ENCODE peak calls at places on chromosomes 13 and 19, in four cellular contexts. J is K562, K is neuronal stem cell, N is fibroblast of lung. T is an unnamed sample.

GRCh38 chr13:21463424-21463823 is 4.3 kb upstream of the ZDHHC20 start:
- DNase-seq in J (no peak), K (no peak), N (no peak), T (no peak)

GRCh38 chr13:100521912-100522490 is 66.6 kb downstream of the GGACT start:
- DNase-seq in N (no peak), K (no peak), J (no peak), T (no peak)

GRCh38 chr13:98889419-98890079 is 88.3 kb downstream of the DOCK9 start:
- DNase-seq in J (no peak), K (no peak), N (no peak), T (no peak)

GRCh38 chr19:11373885-11374448 is 499 bp upstream of the SWSAP1 start:
- DNase-seq in J (no peak), N (no peak), K (no peak), T (no peak)

GRCh38 chr13:48400820-48401219 is 12.1 kb downstream of the LPAR6 start:
- DNase-seq in J (no peak), N (peak; percentile 79), K (no peak), T (no peak)

GRCh38 chr13:33244907-33245287 is 40.7 kb downstream of the STARD13 start:
- DNase-seq in N (no peak), K (no peak), J (no peak), T (no peak)

GRCh38 chr13:64457976-64458375 is 2772.2 kb downstream of the PCDH9 start:
- DNase-seq in J (no peak), N (peak; percentile 50), K (no peak), T (no peak)

GRCh38 chr13:99005609-99006008 is 27.7 kb upstream of the DOCK9 start:
- DNase-seq in K (no peak), N (no peak), J (no peak), T (no peak)

GRCh38 chr19:16566161-16566560 is 6.1 kb downstream of the SLC35E1 start:
- DNase-seq in J (no peak), K (no peak), N (no peak), T (no peak)

GRCh38 chr19:16591803-16592556 is 19.8 kb upstream of the SLC35E1 start:
- DNase-seq in N (peak; percentile 20), K (no peak), J (no peak), T (peak; percentile 54)

GRCh38 chr19:43553656-43554055 is 20.7 kb downstream of the ZNF575 start:
- DNase-seq in K (no peak), J (no peak), N (no peak), T (no peak)

GRCh38 chr19:38036707-38037106 is 129.7 kb downstream of the SIPA1L3 start:
- DNase-seq in J (no peak), N (no peak), K (no peak), T (no peak)

GRCh38 chr19:16978839-16979802 is 47.5 kb downstream of the CPAMD8 start:
- DNase-seq in N (no peak), K (no peak), J (no peak), T (no peak)

GRCh38 chr19:1104452-1105216 is 840 bp downstream of the GPX4 start:
- DNase-seq in J (peak; percentile 81), K (peak; percentile 84), N (peak; percentile 67), T (peak; percentile 87)

GRCh38 chr13:110162053-110162452 is 144.9 kb downstream of the COL4A1 start:
- DNase-seq in J (no peak), K (no peak), N (no peak), T (no peak)

GRCh38 chr13:48507024-48507423 is 25.9 kb downstream of the RCBTB2 start:
- DNase-seq in N (no peak), J (no peak), K (no peak), T (no peak)

GRCh38 chr19:53467138-53467502 is 413 bp upstream of the ZNF813 start:
- DNase-seq in N (no peak), J (peak; percentile 13), K (no peak), T (no peak)

GRCh38 chr13:91647361-91647970 is 249.0 kb downstream of the GPC5 start:
- DNase-seq in J (peak; percentile 85), K (peak; percentile 15), N (peak; percentile 53), T (peak; percentile 83)

GRCh38 chr19:38669532-38669931 is 22.1 kb downstream of the ACTN4 start:
- DNase-seq in N (no peak), J (no peak), K (no peak), T (no peak)

GRCh38 chr19:29812881-29813275 is 1.1 kb downstream of the CCNE1 start:
- DNase-seq in J (no peak), N (no peak), K (no peak), T (no peak)

GRCh38 chr19:27740396-27740795 is 1472.6 kb downstream of the UQCRFS1 start:
- DNase-seq in N (peak; percentile 42), J (no peak), K (no peak), T (no peak)

GRCh38 chr13:40665061-40665753 is 1.2 kb downstream of the FOXO1 start:
- DNase-seq in N (no peak), J (peak; percentile 36), K (peak; percentile 41), T (peak; percentile 47)

GRCh38 chr13:72500851-72501250 is 226.6 kb downstream of the MZT1 start:
- DNase-seq in K (no peak), J (no peak), N (no peak), T (no peak)

DNA sequence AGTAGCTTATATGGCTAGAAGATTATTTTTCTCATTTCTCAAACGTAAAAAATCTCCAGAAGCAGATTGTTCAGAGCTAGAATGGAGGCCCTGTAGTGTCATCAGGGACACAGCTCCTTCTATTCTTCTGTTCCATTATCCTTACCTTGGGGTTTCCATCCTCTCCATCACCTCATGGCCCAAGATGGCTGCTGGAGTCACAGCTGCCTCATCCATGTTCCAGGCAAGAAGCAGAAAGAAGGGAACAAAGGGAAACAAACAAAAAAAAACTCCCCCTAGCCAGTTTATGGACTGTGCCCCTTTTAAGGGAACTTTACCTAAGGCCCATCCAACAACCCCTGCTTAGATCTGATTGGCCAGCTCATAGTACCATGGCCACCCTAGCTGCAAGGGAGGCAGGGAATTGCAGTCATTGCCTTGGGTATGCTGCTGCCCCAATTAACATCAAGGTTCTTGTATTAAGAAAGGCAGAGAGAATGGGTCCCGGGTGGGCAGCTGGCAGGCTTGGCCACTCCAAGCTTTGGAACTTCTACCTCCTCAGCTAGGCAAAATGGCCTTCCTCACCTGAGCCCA is 15.7 kb downstream of the CEACAM16 start:
- DNase-seq in N (no peak), J (no peak), K (no peak), T (no peak)
- H2AFZ ChIP-seq in N (no peak overlapping the region), J (no peak overlapping the region), K (no peak overlapping the region), T (no peak overlapping the region)

DNA sequence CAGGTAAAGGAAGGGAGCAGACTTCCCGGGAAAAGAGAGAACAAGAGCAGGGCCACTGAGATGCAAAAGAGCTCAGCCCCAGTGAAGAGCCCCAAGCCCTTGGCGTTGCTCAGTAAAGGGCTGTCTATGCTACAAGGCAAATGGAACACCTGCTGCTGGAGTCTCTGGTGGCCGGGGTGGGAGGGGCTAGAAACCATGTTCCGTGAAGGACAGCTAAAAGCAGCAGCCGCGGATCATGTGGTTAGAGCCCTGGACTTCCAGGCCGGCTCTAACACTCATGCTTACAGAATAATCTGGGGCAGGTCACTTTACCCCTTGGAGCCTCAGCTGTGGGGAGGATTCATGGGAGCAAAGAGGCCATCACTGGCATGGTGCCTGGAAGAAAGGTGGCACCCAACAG is 17.8 kb downstream of the POU2F2 start:
- DNase-seq in N (no peak), J (no peak), K (no peak), T (peak; percentile 51)
- H2AFZ ChIP-seq in N (no peak overlapping the region), J (no peak overlapping the region), K (peak overlapping the region; percentile 25), T (peak overlapping the region; percentile 83)

DNA sequence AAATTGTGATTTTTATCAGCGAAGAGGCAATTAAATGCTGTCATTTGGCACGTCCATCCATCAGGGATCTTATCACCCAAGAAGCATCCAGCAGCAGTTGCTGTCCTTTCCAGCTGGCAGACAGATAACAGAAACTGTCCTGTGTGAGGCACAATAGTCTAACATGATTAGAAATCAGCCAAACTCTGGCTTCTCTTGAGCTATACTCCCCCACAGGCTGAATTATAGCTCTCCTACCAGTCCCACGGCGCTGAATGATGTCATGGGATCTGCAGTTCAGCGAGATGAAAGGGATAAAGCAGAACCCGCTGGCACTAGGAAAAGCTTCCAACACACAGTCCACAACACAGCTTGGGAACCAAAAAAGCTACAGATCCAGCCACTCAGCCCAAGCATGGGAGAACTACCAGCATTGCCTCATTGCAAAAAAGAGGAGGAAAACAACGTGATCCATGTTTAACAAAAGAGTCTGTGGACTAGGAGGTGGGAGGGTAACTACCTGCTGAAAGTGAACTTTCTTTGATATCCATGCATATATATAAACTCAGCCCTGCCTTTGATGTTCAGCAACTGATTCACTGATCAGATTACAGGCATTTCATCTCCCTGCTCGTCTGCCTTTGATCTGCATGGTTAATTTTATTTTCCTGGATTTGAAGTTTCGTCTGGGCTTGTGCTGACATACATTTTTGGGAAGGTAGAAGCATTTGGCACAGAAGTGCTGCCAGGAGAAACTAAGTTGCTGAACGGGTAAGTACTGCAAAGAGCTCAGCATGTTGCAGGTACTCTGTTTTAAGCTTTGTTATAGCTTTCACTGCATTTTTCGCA is at the start of gene TNFRSF19:
- DNase-seq in K (no peak), J (peak; percentile 4), N (peak; percentile 92), T (peak; percentile 26)
- H2AFZ ChIP-seq in K (peak within 1 kb of the TSS; percentile 83), J (no peak within 1 kb of the TSS), N (peak within 1 kb of the TSS; percentile 35), T (peak within 1 kb of the TSS; percentile 84)

GRCh38 chr13:65964672-65965071 is 1265.5 kb downstream of the PCDH9 start:
- DNase-seq in K (no peak), J (no peak), N (no peak), T (no peak)

GRCh38 chr13:65959305-65959704 is 1270.8 kb downstream of the PCDH9 start:
- DNase-seq in J (no peak), N (peak; percentile 23), K (no peak), T (no peak)
- H2AFZ ChIP-seq in J (no peak overlapping the region), N (no peak overlapping the region), K (no peak overlapping the region), T (no peak overlapping the region)

DNA sequence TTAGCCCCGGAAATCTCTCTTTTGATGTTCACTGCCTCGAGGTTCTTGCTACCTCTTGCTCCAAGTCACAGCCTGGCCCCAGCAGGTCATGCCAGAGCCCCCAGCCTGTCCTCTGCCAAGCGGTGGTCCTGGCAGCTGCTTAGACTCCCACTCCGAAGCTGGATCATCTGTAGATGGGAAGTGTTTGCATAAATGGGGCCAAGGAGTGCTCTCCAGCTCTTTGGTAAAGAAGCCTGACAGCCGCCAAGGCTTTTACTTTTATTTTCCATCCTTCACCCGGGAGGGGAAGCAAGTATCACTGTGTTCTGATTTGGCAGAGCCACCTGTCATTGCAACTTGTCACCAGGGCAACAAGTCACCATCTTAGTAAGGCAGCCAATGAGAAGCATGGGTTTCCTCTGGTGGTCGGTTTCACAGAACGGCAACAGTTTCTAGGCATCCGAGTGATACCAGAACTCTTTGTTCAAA is 10.6 kb upstream of the RETN start:
- DNase-seq in J (no peak), N (no peak), K (no peak), T (peak; percentile 63)
- H2AFZ ChIP-seq in J (no peak overlapping the region), N (no peak overlapping the region), K (peak overlapping the region; percentile 79), T (no peak overlapping the region)

DNA sequence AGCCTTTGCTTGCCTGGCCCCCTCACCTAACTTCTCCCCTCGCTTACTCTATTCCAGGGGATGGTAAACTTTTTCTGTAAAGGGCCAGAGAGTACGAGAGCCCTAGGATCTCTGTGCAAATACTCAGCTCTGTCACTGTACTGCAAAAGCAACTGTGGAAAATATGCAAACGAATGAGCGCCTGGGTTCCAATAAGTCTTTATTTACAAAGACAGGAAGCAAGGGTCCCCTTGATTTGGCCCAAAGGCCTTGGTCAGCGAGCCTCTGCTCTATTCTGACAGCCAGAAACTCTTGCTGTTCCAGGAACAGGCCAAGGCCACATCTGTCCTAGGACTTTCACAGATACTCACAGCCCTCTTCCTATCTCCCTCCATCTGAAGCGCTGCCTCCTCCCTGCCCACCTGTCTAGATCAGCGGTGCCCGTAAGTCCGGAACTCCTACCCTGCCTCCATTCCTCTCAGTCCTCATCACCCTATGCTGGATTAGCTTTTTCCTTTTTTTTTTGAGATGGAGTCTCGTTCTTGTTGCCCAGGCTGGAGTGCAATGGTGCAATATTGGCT is 37.3 kb downstream of the OPA3 start:
- DNase-seq in N (no peak), J (peak; percentile 8), K (no peak), T (no peak)
- H2AFZ ChIP-seq in N (no peak overlapping the region), J (no peak overlapping the region), K (no peak overlapping the region), T (no peak overlapping the region)